ENCODE peak calls at places on chromosome 18, in seven cellular contexts. G, M, I, O, W, V and Y are unnamed samples.

GRCh38 chr18:45998244-45998643 is 31.1 kb upstream of the EPG5 start:
- DNase-seq in G (no peak), M (no peak), I (no peak), O (no peak), W (no peak), V (peak; percentile 18), Y (no peak)

GRCh38 chr18:136433-136832 is 21.9 kb upstream of the USP14 start:
- DNase-seq in G (peak; percentile 66), M (no peak), I (no peak), O (no peak), W (no peak), V (no peak), Y (no peak)

GRCh38 chr18:74803769-74804168 is 206.1 kb downstream of the ZNF407 start:
- DNase-seq in G (no peak), M (peak; percentile 81), I (no peak), O (no peak), W (no peak), V (no peak), Y (no peak)

GRCh38 chr18:77911973-77912372 is 662.3 kb downstream of the GALR1 start:
- DNase-seq in G (no peak), M (no peak), I (no peak), O (no peak), W (no peak), V (no peak), Y (no peak)

GRCh38 chr18:40006553-40007073 is 1948.4 kb upstream of the PIK3C3 start:
- DNase-seq in G (no peak), M (no peak), I (peak; percentile 15), O (no peak), W (peak; percentile 28), V (no peak), Y (no peak)

GRCh38 chr18:79583426-79583825 is 96.2 kb upstream of the CTDP1 start:
- DNase-seq in G (no peak), M (no peak), I (no peak), O (no peak), W (no peak), V (no peak), Y (no peak)

GRCh38 chr18:3248062-3248669 is 565 bp downstream of the MYL12A start:
- DNase-seq in G (no peak), M (peak; percentile 61), I (peak; percentile 65), O (peak; percentile 59), W (peak; percentile 64), V (peak; percentile 52), Y (no peak)

GRCh38 chr18:75275226-75275625 is 64.6 kb downstream of the TSHZ1 start:
- DNase-seq in G (no peak), M (no peak), I (no peak), O (no peak), W (no peak), V (no peak), Y (no peak)

GRCh38 chr18:39701839-39702238 is 2136.2 kb upstream of the CELF4 start:
- DNase-seq in G (no peak), M (no peak), I (no peak), O (peak; percentile 53), W (no peak), V (peak; percentile 62), Y (no peak)

GRCh38 chr18:55886886-55887285 is 298.9 kb upstream of the TCF4 start:
- DNase-seq in G (no peak), M (no peak), I (no peak), O (no peak), W (no peak), V (no peak), Y (no peak)

GRCh38 chr18:63138469-63139340 is 180.9 kb downstream of the BCL2 start:
- DNase-seq in G (no peak), M (no peak), I (no peak), O (no peak), W (peak; percentile 68), V (no peak), Y (no peak)

GRCh38 chr18:74153377-74153776 is 5.1 kb downstream of the TIMM21 start:
- DNase-seq in G (no peak), M (peak; percentile 51), I (no peak), O (no peak), W (no peak), V (no peak), Y (no peak)

GRCh38 chr18:63422862-63423304 is 607 bp upstream of the VPS4B start:
- DNase-seq in G (no peak), M (no peak), I (no peak), O (no peak), W (no peak), V (no peak), Y (no peak)

GRCh38 chr18:79950440-79951341 is 762 bp downstream of the SLC66A2 start:
- DNase-seq in G (peak; percentile 29), M (no peak), I (peak; percentile 61), O (peak; percentile 12), W (peak; percentile 67), V (peak; percentile 21), Y (no peak)

GRCh38 chr18:68763082-68763481 is 34.8 kb upstream of the CCDC102B start:
- DNase-seq in G (no peak), M (peak; percentile 27), I (no peak), O (peak; percentile 41), W (no peak), V (peak; percentile 24), Y (no peak)

GRCh38 chr18:62898359-62898758 is 183.0 kb downstream of the PHLPP1 start:
- DNase-seq in G (no peak), M (no peak), I (no peak), O (no peak), W (no peak), V (no peak), Y (no peak)

GRCh38 chr18:8843005-8843404 is 137.6 kb downstream of the MTCL1 start:
- DNase-seq in G (no peak), M (no peak), I (no peak), O (no peak), W (no peak), V (no peak), Y (no peak)

GRCh38 chr18:58221060-58221725 is 177.2 kb downstream of the NEDD4L start:
- DNase-seq in G (no peak), M (no peak), I (no peak), O (peak; percentile 53), W (no peak), V (no peak), Y (no peak)

GRCh38 chr18:22113144-22113813 is 56.1 kb upstream of the GATA6 start:
- DNase-seq in G (no peak), M (no peak), I (no peak), O (no peak), W (no peak), V (no peak), Y (no peak)

GRCh38 chr18:55351980-55352714 is 235.8 kb downstream of the TCF4 start:
- DNase-seq in G (no peak), M (no peak), I (no peak), O (peak; percentile 16), W (peak; percentile 70), V (no peak), Y (no peak)

GRCh38 chr18:11553098-11553940 is 56.1 kb upstream of the SLC35G4 start:
- DNase-seq in G (peak; percentile 40), M (peak; percentile 71), I (peak; percentile 54), O (peak; percentile 59), W (peak; percentile 65), V (peak; percentile 59), Y (no peak)

GRCh38 chr18:79543861-79544385 is 135.7 kb upstream of the CTDP1 start:
- DNase-seq in G (no peak), M (no peak), I (no peak), O (no peak), W (no peak), V (no peak), Y (no peak)

GRCh38 chr18:9290171-9290570 is 44.4 kb upstream of the TWSG1 start:
- DNase-seq in G (no peak), M (peak; percentile 16), I (no peak), O (peak; percentile 75), W (no peak), V (peak; percentile 62), Y (no peak)

GRCh38 chr18:22753130-22753831 is 179.8 kb upstream of the RBBP8 start:
- DNase-seq in G (no peak), M (no peak), I (no peak), O (no peak), W (no peak), V (no peak), Y (no peak)

DNA sequence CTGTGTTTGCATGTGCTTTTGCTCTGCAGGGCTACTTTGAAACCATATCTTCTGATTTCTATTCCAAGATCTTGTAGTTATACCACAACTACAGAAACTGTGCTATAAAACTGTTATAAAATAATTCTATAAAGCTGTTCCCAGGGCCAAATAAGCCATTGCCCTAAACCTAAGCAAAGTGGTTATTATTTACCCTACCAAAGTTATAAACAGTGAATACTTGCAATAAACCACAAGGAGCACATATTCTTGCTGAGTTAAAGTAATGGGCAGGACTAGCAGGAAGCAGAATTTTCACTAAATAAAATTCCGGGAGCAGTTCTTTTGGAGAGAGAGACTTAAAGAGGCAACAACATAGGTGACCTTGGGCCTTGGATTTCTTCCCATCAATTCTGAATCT is 145.4 kb upstream of the ZNF521 start:
- DNase-seq in G (no peak), M (no peak), I (no peak), O (no peak), W (no peak), V (no peak), Y (no peak)
- H3K4me3 ChIP-seq in G (no peak overlapping the region), M (no peak overlapping the region), I (no peak overlapping the region), O (no peak overlapping the region), W (no peak overlapping the region), V (no peak overlapping the region), Y (no peak overlapping the region)

DNA sequence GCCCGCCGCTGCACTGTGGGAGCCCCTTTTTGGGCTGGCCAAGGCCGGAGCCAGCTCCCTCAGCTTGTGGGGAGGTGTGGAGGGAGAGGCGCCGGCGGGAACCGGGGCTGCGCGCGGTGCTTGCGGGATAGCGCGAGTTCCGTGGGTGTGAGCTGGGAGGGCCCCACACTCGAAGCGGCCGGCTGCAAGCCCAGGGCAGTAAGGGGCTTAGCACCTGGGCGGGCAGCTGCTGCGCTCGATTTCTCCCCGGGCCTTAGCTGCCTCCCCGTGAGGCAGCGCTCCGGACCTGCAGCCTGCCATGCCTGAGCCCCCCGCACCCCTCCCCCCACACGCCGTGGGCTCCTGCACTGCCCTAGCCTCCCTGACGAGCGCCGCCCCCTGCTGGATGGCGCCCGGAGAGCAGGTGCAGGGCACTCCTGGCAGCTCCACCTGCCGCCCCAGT is 124.4 kb downstream of the CCDC178 start:
- DNase-seq in G (no peak), M (no peak), I (no peak), O (no peak), W (peak; percentile 49), V (no peak), Y (no peak)
- H3K4me3 ChIP-seq in G (no peak overlapping the region), M (no peak overlapping the region), I (no peak overlapping the region), O (no peak overlapping the region), W (peak overlapping the region; percentile 24), V (no peak overlapping the region), Y (no peak overlapping the region)

DNA sequence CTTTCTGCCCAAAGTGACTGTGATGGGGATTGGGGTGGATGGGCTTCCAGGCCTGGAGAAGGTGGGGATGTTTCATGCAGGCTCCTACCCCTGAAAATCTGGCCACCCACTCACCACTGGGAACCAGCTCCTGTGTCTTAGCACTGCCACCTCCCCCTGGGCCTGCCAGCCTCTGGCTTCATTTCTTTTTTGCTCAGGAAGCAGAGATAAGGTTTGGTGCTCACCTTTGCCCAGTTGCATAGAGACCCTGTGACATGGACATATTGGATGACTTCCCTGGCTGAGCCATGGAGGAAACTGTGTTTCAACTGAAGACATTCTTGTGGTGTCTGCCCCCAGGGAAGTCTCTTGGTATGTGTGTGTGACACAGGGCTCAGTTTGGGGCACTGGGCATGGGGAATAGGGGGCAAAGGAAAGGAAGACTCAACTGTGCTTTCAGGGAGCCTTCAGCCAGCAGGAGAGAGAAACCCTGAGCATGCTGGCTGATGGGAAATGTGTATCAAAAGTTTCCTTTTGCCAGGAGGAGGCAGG is 16.7 kb downstream of the CTIF start:
- DNase-seq in G (no peak), M (no peak), I (no peak), O (no peak), W (no peak), V (no peak), Y (no peak)
- H3K4me3 ChIP-seq in G (no peak overlapping the region), M (no peak overlapping the region), I (no peak overlapping the region), O (no peak overlapping the region), W (no peak overlapping the region), V (no peak overlapping the region), Y (no peak overlapping the region)

GRCh38 chr18:36298113-36298701 is 694 bp downstream of the FHOD3 start:
- DNase-seq in G (no peak), M (no peak), I (no peak), O (no peak), W (peak; percentile 85), V (no peak), Y (no peak)
- H3K4me3 ChIP-seq in G (no peak overlapping the region), M (peak overlapping the region; percentile 67), I (no peak overlapping the region), O (peak overlapping the region; percentile 98), W (peak overlapping the region; percentile 90), V (peak overlapping the region; percentile 31), Y (peak overlapping the region; percentile 84)